ENCODE peak calls at places on chromosomes 5 and 9, in five cellular contexts. Y is K562, A is GM12878, J is A549, G is HepG2. T is an unnamed sample.

GRCh38 chr5:7866194-7866593 is 2.6 kb downstream of the FASTKD3 start:
- DNase-seq in Y (no peak), A (no peak), J (no peak), G (no peak), T (no peak)

GRCh38 chr9:124257865-124258764 is at the start of gene NEK6:
- DNase-seq in Y (peak; percentile 40), A (no peak), J (no peak), G (no peak), T (no peak)

GRCh38 chr5:92519717-92520632 is 1061.0 kb downstream of the NR2F1-AS1 start:
- DNase-seq in Y (no peak), A (no peak), J (no peak), G (no peak), T (no peak)

GRCh38 chr5:6674421-6674820 is 38.8 kb upstream of the TENT4A start:
- DNase-seq in Y (no peak), A (no peak), J (no peak), G (no peak), T (no peak)

GRCh38 chr5:112109331-112109993 is 309.6 kb downstream of the EPB41L4A start:
- DNase-seq in Y (peak; percentile 1), A (no peak), J (peak; percentile 9), G (no peak), T (peak; percentile 56)

GRCh38 chr5:60092671-60093422 is 199.3 kb upstream of the PDE4D start:
- DNase-seq in Y (no peak), A (no peak), J (peak; percentile 83), G (peak; percentile 6), T (no peak)

GRCh38 chr5:33227746-33228145 is 213.0 kb upstream of the TARS1 start:
- DNase-seq in Y (no peak), A (no peak), J (no peak), G (no peak), T (peak; percentile 53)

GRCh38 chr5:72623936-72624335 is 116.7 kb upstream of the ZNF366 start:
- DNase-seq in Y (no peak), A (no peak), J (no peak), G (no peak), T (no peak)

GRCh38 chr5:14581333-14581890 is at the start of gene OTULINL:
- DNase-seq in Y (peak; percentile 73), A (no peak), J (peak; percentile 76), G (peak; percentile 24), T (peak; percentile 93)

GRCh38 chr5:173671121-173671949 is 54.9 kb upstream of the BOD1 start:
- DNase-seq in Y (peak; percentile 44), A (no peak), J (no peak), G (peak; percentile 60), T (no peak)

GRCh38 chr5:179317411-179318192 is 27.7 kb downstream of the ADAMTS2 start:
- DNase-seq in Y (no peak), A (no peak), J (no peak), G (no peak), T (no peak)

GRCh38 chr5:51632794-51633193 is 249.5 kb downstream of the ISL1 start:
- DNase-seq in Y (no peak), A (no peak), J (no peak), G (no peak), T (no peak)

GRCh38 chr5:137273511-137273910 is 225.6 kb downstream of the SPOCK1 start:
- DNase-seq in Y (no peak), A (no peak), J (no peak), G (no peak), T (no peak)

GRCh38 chr9:131337131-131337848 is 47.8 kb downstream of the PLPP7 start:
- DNase-seq in Y (no peak), A (no peak), J (no peak), G (no peak), T (no peak)

GRCh38 chr5:111691914-111692313 is 65.1 kb downstream of the NREP start:
- DNase-seq in Y (no peak), A (no peak), J (no peak), G (no peak), T (no peak)

GRCh38 chr9:31916591-31917223 is 467.7 kb upstream of the ACO1 start:
- DNase-seq in Y (no peak), A (no peak), J (no peak), G (peak; percentile 11), T (peak; percentile 70)

GRCh38 chr5:56352808-56353590 is 119.9 kb upstream of the ANKRD55 start:
- DNase-seq in Y (no peak), A (no peak), J (no peak), G (no peak), T (no peak)

GRCh38 chr5:153014194-153014593 is 476.3 kb upstream of the GRIA1 start:
- DNase-seq in Y (no peak), A (no peak), J (no peak), G (no peak), T (no peak)

GRCh38 chr9:101468116-101468515 is 32.5 kb upstream of the ALDOB start:
- DNase-seq in Y (no peak), A (no peak), J (no peak), G (no peak), T (peak; percentile 39)

DNA sequence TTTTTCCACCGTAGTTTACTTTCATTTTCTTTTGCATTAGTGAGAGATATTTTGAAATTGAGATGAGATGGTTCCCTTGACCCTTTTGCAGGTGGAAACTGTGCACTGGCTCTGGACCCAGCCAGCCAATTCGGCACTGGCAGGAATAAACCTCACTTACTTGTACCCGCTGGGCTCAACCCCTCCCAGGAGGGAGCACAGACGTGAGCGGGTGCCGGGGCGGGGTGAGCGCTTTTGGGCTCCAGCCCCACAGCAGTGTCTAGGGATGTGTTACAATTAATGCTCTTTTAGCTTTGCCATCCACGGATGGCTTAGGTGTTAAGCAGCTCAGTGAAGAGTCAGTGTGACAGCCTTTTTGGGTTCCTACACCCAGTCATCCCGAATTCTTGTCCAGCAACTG is 766.1 kb upstream of the CHD1 start:
- DNase-seq in Y (no peak), A (no peak), J (no peak), G (no peak), T (no peak)
- H3K4me3 ChIP-seq in Y (no peak overlapping the region), A (no peak overlapping the region), J (no peak overlapping the region), G (no peak overlapping the region), T (no peak overlapping the region)

GRCh38 chr9:133680976-133681657 is 45.0 kb downstream of the DBH start:
- DNase-seq in Y (no peak), A (no peak), J (no peak), G (no peak), T (no peak)
- TF ChIP-seq JUNB in Y (no peak), A (no peak), J (no peak), G (no peak), T (no peak)

DNA sequence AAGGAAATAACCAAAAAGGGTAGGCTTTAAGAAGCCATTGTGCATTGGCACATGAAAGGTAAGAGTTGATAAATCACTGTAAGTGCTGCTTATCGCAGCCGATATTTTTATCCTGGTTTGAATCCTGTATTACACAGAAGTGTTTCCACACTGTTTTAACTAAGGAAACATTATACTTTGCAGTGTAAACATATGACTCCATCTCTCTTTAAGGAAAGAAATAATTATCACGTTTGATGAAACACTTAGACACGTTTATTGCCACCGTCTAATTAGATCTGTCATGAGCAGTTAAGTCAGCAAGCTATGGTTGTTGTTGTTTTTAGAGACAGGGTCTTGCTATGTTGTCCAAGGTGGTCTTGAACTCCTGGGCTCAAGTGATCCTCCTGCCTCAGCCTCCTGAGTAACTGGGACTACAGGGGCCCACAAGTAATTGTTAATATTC is 85.7 kb upstream of the TNFAIP8 start:
- DNase-seq in Y (no peak), A (no peak), J (no peak), G (no peak), T (no peak)
- H3K4me3 ChIP-seq in Y (peak overlapping the region; percentile 84), A (peak overlapping the region; percentile 99), J (peak overlapping the region; percentile 69), G (no peak overlapping the region), T (peak overlapping the region; percentile 74)

GRCh38 chr5:34656700-34657549 is 797 bp downstream of the RAI14 start:
- DNase-seq in Y (peak; percentile 61), A (no peak), J (no peak), G (no peak), T (peak; percentile 55)

GRCh38 chr5:34656001-34656699 is at the start of gene RAI14:
- DNase-seq in Y (peak; percentile 86), A (no peak), J (peak; percentile 81), G (peak; percentile 41), T (peak; percentile 87)

GRCh38 chr5:34657550-34657921 is 1.4 kb downstream of the RAI14 start:
- DNase-seq in Y (no peak), A (no peak), J (peak; percentile 33), G (peak; percentile 16), T (peak; percentile 67)

GRCh38 chr5:34653708-34654107 is 2.4 kb upstream of the RAI14 start:
- DNase-seq in Y (no peak), A (no peak), J (no peak), G (no peak), T (no peak)

GRCh38 chr5:34655354-34655991 is 655 bp upstream of the RAI14 start:
- DNase-seq in Y (peak; percentile 78), A (no peak), J (peak; percentile 74), G (peak; percentile 33), T (peak; percentile 69)
- TF ChIP-seq JUNB in Y (no peak), A (no peak), J (no peak), G (no peak), T (no peak)

DNA sequence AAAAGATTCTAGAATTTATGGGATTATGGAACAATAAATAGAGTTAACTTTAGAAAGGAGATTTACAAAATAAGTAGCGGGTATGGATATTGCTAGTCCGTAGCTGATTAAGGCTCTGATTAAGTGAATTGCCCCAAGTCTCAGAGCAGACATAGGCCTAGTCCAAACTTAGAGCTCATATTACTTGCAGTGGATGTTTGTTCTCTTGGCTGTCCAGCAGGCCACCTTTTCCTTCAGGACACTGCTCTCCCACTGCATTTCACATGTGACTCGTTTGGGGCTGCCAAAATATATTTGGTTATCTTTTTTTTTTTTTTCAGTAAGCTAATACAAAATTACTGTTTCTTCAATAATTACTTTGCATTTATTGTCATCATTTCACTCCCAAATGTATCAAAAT is 76.6 kb downstream of the ARRDC3 start:
- DNase-seq in Y (no peak), A (no peak), J (no peak), G (no peak), T (no peak)
- H3K4me3 ChIP-seq in Y (no peak overlapping the region), A (no peak overlapping the region), J (no peak overlapping the region), G (no peak overlapping the region), T (no peak overlapping the region)

DNA sequence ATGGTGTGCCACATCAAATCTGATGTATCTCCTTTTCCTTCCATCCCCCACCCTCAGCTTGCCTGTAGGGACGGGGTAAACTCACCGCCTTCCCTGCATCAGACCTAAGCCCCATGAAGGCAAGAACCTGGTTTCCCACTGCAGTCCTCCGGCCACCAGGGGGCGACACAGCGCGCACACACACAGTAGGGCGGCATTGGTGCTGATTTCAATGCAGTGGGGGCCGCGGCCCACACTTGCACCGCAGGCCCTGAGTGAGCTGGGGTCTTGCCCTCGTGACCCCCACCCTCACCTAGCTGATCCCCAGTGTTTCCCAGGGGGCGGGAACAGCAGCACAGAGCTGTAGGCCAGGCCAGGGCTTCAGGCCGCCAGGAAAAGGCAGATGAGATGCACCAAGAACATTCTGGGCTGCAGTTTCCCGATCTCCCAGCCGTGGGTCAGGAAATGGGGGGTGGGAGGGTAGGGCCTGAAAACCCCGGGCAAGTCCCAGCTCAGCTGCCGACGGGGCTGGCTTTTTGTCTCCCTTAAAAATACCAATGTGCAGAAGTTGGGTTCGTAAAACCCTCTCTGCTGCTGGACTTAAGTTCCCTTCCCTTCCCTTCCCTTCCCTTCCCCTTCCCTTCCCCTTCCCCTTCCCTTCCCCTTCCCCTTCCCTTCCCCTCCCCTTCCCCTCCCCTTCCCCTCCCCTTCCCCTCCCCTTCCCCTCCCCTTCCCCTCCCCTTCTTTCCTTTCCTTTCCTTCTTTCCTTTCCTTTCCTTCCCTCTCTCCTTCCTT is 19.5 kb downstream of the FAM163B start:
- DNase-seq in Y (peak; percentile 17), A (no peak), J (peak; percentile 24), G (no peak), T (peak; percentile 82)
- TF ChIP-seq JUNB in Y (no peak), A (no peak), J (no peak), G (no peak), T (no peak)

GRCh38 chr5:2642684-2643325 is 108.7 kb downstream of the IRX2 start:
- DNase-seq in Y (no peak), A (no peak), J (no peak), G (no peak), T (no peak)
- H3K4me3 ChIP-seq in Y (no peak overlapping the region), A (no peak overlapping the region), J (no peak overlapping the region), G (no peak overlapping the region), T (no peak overlapping the region)